ENCODE peak calls at places on chromosome 1, in eight cellular contexts. H, D, N, Y, R, G, P and W are unnamed samples.

GRCh38 chr1:109751531-109752260 is 10.9 kb upstream of the GSTM3 start:
- DNase-seq in H (peak; percentile 5), D (no peak), N (no peak), Y (no peak), R (no peak), G (no peak), P (no peak), W (no peak)

GRCh38 chr1:36807262-36807661 is 227.1 kb downstream of the GRIK3 start:
- DNase-seq in H (no peak), D (peak; percentile 43), N (no peak), Y (no peak), R (no peak), G (no peak), P (no peak), W (no peak)

GRCh38 chr1:6688757-6689156 is 12.9 kb downstream of the DNAJC11 start:
- DNase-seq in H (no peak), D (no peak), N (no peak), Y (no peak), R (no peak), G (no peak), P (no peak), W (no peak)

GRCh38 chr1:107572674-107573205 is 392.2 kb downstream of the VAV3 start:
- DNase-seq in H (no peak), D (no peak), N (no peak), Y (no peak), R (no peak), G (peak; percentile 22), P (no peak), W (no peak)

GRCh38 chr1:184867866-184868585 is 106.3 kb downstream of the NIBAN1 start:
- DNase-seq in H (no peak), D (no peak), N (no peak), Y (no peak), R (no peak), G (no peak), P (no peak), W (no peak)

GRCh38 chr1:36223373-36223995 is 759 bp upstream of the THRAP3 start:
- DNase-seq in H (peak; percentile 31), D (no peak), N (no peak), Y (no peak), R (peak; percentile 74), G (peak; percentile 77), P (peak; percentile 12), W (peak; percentile 10)

GRCh38 chr1:46210561-46210960 is 7.4 kb downstream of the LURAP1 start:
- DNase-seq in H (no peak), D (no peak), N (no peak), Y (no peak), R (no peak), G (no peak), P (no peak), W (no peak)

GRCh38 chr1:23402286-23403037 is 22.1 kb downstream of the TCEA3 start:
- DNase-seq in H (no peak), D (no peak), N (no peak), Y (peak; percentile 66), R (no peak), G (no peak), P (no peak), W (no peak)

GRCh38 chr1:179231923-179232322 is 2.4 kb upstream of the ABL2 start:
- DNase-seq in H (no peak), D (no peak), N (no peak), Y (no peak), R (no peak), G (no peak), P (no peak), W (no peak)

GRCh38 chr1:81950845-81951244 is 150.1 kb downstream of the ADGRL2 start:
- DNase-seq in H (no peak), D (no peak), N (no peak), Y (no peak), R (no peak), G (no peak), P (no peak), W (no peak)